ENCODE peak calls at places on chromosome 15, in four cellular contexts. F is GM12878, Z is K562, A is HepG2. D is an unnamed sample.

GRCh38 chr15:45395956-45396355 is 17.6 kb upstream of the GATM start:
- DNase-seq in F (no peak), Z (no peak), A (no peak), D (no peak)

GRCh38 chr15:78201281-78202190 is 32.8 kb downstream of the ACSBG1 start:
- DNase-seq in F (no peak), Z (no peak), A (no peak), D (no peak)

GRCh38 chr15:35080226-35080625 is 4.9 kb downstream of the NANOGP8 start:
- DNase-seq in F (no peak), Z (no peak), A (no peak), D (no peak)

GRCh38 chr15:93152264-93152884 is 63.4 kb upstream of the RGMA start:
- DNase-seq in F (no peak), Z (no peak), A (no peak), D (no peak)

GRCh38 chr15:85943825-85944224 is 135.8 kb upstream of the AGBL1 start:
- DNase-seq in F (no peak), Z (no peak), A (no peak), D (no peak)

GRCh38 chr15:44788748-44789147 is 52.4 kb downstream of the TRIM69 start:
- DNase-seq in F (no peak), Z (no peak), A (no peak), D (no peak)

GRCh38 chr15:40256642-40257235 is 17.9 kb downstream of the PAK6 start:
- DNase-seq in F (no peak), Z (no peak), A (no peak), D (no peak)

GRCh38 chr15:43516801-43517353 is 531 bp upstream of the MAP1A start:
- DNase-seq in F (no peak), Z (peak), A (no peak), D (no peak)

GRCh38 chr15:24985224-24985623 is 30.4 kb downstream of the SNRPN start:
- DNase-seq in F (no peak), Z (no peak), A (no peak), D (no peak)

GRCh38 chr15:51917493-51917892 is 54.1 kb downstream of the LEO1 start:
- DNase-seq in F (no peak), Z (peak), A (peak), D (peak)

GRCh38 chr15:42650208-42651066 is 75.0 kb downstream of the STARD9 start:
- DNase-seq in F (peak), Z (peak), A (peak), D (peak)

GRCh38 chr15:86021281-86022264 is 58.1 kb upstream of the AGBL1 start:
- DNase-seq in F (no peak), Z (no peak), A (no peak), D (no peak)

GRCh38 chr15:67109141-67110034 is 44.0 kb downstream of the SMAD3 start:
- DNase-seq in F (no peak), Z (no peak), A (peak), D (no peak)

GRCh38 chr15:58260911-58261267 is 122.7 kb downstream of the AQP9 start:
- DNase-seq in F (no peak), Z (no peak), A (no peak), D (no peak)

GRCh38 chr15:25859838-25860645 is 3.1 kb downstream of the ATP10A start:
- DNase-seq in F (no peak), Z (no peak), A (no peak), D (no peak)

GRCh38 chr15:25136119-25136518 is 181.3 kb downstream of the SNRPN start:
- DNase-seq in F (no peak), Z (peak), A (peak), D (no peak)

GRCh38 chr15:74257105-74257504 is 21.0 kb downstream of the CCDC33 start:
- DNase-seq in F (no peak), Z (no peak), A (no peak), D (no peak)

DNA sequence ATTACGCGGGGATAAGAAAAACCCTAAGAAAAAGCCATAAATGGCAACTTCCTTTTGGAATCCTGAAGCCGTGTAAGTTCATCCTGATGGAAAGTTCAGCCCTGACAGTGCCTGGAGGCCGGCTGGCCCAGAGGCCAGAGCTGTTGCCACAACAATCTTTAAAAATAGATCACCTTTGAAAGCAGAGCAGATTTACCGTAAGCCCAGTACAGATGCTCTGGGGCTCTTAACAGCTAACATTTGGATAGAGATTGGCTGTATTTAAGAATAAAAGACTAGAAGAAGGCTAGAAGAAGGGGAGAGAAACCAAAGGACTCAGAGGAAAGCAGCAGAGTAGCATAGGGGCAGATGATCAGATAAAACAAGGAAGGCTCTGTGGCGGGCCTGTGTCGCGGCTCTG is 69.7 kb downstream of the SYNM start:
- DNase-seq in F (no peak), Z (no peak), A (no peak), D (no peak)
- TF ChIP-seq BHLHE40 in F (no peak), Z (no peak), A (no peak), D (no peak)

DNA sequence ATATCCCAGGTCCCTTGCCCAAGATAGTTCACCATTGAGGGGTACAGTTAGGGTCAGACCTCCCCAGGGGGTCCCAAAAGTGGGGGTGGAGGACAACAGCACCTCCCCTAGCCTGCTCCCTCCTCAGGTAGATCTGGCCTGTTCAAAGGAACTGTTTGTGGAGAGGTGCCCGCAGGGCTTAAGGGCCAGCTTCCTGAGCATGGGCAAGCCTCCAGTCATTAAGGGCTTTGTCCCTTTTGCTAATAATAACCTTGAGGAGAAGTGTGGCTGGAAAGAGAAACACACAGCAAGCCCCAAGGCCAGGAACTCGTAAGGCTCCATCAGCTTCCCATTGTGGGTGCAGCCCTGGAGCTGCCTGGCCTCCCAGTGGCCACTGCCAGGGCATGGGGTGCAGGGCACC is 47.4 kb downstream of the ISG20 start:
- DNase-seq in F (no peak), Z (no peak), A (no peak), D (no peak)
- TF ChIP-seq SP1 in F (no peak), Z (no peak), A (no peak), D (no peak)

GRCh38 chr15:99682455-99682854 is 50.8 kb downstream of the LYSMD4 start:
- DNase-seq in F (no peak), Z (no peak), A (no peak), D (no peak)
- TF ChIP-seq FOXK2 in F (no peak), Z (no peak), A (no peak), D (no peak)

GRCh38 chr15:31062310-31062964 is 39.1 kb downstream of the TRPM1 start:
- DNase-seq in F (no peak), Z (no peak), A (no peak), D (no peak)

GRCh38 chr15:31069360-31070000 is 32.0 kb downstream of the TRPM1 start:
- DNase-seq in F (no peak), Z (no peak), A (peak), D (no peak)

GRCh38 chr15:31062965-31063355 is 38.6 kb downstream of the TRPM1 start:
- DNase-seq in F (no peak), Z (no peak), A (no peak), D (no peak)

GRCh38 chr15:31067890-31068603 is 33.5 kb downstream of the TRPM1 start:
- DNase-seq in F (no peak), Z (no peak), A (no peak), D (no peak)

GRCh38 chr15:31065824-31066223 is 35.7 kb downstream of the TRPM1 start:
- DNase-seq in F (no peak), Z (no peak), A (no peak), D (no peak)
- TF ChIP-seq BHLHE40 in F (no peak), Z (no peak), A (no peak), D (no peak)

D was measured in HEK293T.